ENCODE peak calls at places on chromosome X, in seven cellular contexts. K is mucosa of descending colon; A is iris pigment epithelial cell; X is dermis blood vessel endothelial cell; J is GM20000; M is stimulated activated effector memory CD8-positive, alpha-beta T cell treated with anti-CD3 and anti-CD28 coated beads, Interleukin-12 subunit alpha, Interleukin-12 subunit beta, amount 100 ng/mL, for 72 hours; S is endothelial cell. V is an unnamed sample.

GRCh38 chrX:103343105-103343504 is 13.1 kb downstream of the TCEAL7 start:
- DNase-seq in X (peak; percentile 67), J (peak; percentile 39), S (no peak), A (peak; percentile 49), M (no peak), K (no peak), V (no peak)

GRCh38 chrX:72569786-72570185 is 2.9 kb downstream of the HDAC8 start:
- DNase-seq in S (no peak), K (no peak), J (no peak), X (peak; percentile 37), M (no peak), A (peak; percentile 92), V (no peak)

GRCh38 chrX:63128509-63128908 is 222.6 kb downstream of the SPIN4 start:
- DNase-seq in X (peak; percentile 17), S (no peak), J (no peak), M (no peak), A (peak; percentile 52), K (no peak), V (no peak)

GRCh38 chrX:110414679-110415439 is 56.2 kb downstream of the RTL9 start:
- DNase-seq in A (peak; percentile 44), S (no peak), J (peak; percentile 4), M (no peak), X (no peak), K (no peak), V (no peak)

GRCh38 chrX:54063361-54063760 is 19.1 kb upstream of the PHF8 start:
- DNase-seq in M (no peak), J (no peak), X (no peak), K (no peak), A (no peak), S (no peak), V (no peak)

GRCh38 chrX:2242326-2242725 is 258.4 kb downstream of the DHRSX start:
- DNase-seq in M (no peak), S (no peak), A (no peak), X (no peak), J (no peak), K (no peak), V (no peak)

GRCh38 chrX:155334486-155335316 is at the start of gene CLIC2:
- DNase-seq in M (no peak), K (no peak), X (peak; percentile 30), A (peak; percentile 54), S (no peak), J (no peak), V (no peak)

GRCh38 chrX:34493086-34493485 is 164.0 kb downstream of the TMEM47 start:
- DNase-seq in J (no peak), X (no peak), M (no peak), S (no peak), K (no peak), A (no peak), V (no peak)

GRCh38 chrX:397575-397974 is 10.9 kb upstream of the PPP2R3B start:
- DNase-seq in J (no peak), K (no peak), M (no peak), A (peak; percentile 95), S (no peak), X (peak; percentile 92), V (no peak)

V was measured in T-helper 17 cell.